ENCODE peak calls at places on chromosomes 2 and 18, in nine cellular contexts. One of them, this sample, is unnamed.

GRCh38 chr2:181376442-181376841 is 80.7 kb upstream of the ITGA4 start:
- DNase-seq in ovary: no peak
- DNase-seq in upper lobe of left lung: peak
- DNase-seq in A549: no peak
- DNase-seq in transverse colon: peak
- DNase-seq in HepG2: no peak
- DNase-seq in SK-N-SH: no peak
- DNase-seq in H1: no peak
- DNase-seq in sigmoid colon: no peak
- DNase-seq in this sample: no peak

GRCh38 chr2:55102056-55102812 is 52.0 kb upstream of the RTN4 start:
- DNase-seq in ovary: no peak
- DNase-seq in upper lobe of left lung: no peak
- DNase-seq in A549: no peak
- DNase-seq in transverse colon: no peak
- DNase-seq in HepG2: no peak
- DNase-seq in SK-N-SH: no peak
- DNase-seq in H1: no peak
- DNase-seq in sigmoid colon: no peak
- DNase-seq in this sample: no peak

GRCh38 chr2:225293638-225294037 is 105.9 kb upstream of the NYAP2 start:
- DNase-seq in ovary: no peak
- DNase-seq in upper lobe of left lung: no peak
- DNase-seq in A549: no peak
- DNase-seq in transverse colon: no peak
- DNase-seq in HepG2: no peak
- DNase-seq in SK-N-SH: no peak
- DNase-seq in H1: no peak
- DNase-seq in sigmoid colon: no peak
- DNase-seq in this sample: no peak

GRCh38 chr2:129281761-129282160 is 697.7 kb upstream of the RAB6C start:
- DNase-seq in ovary: no peak
- DNase-seq in upper lobe of left lung: no peak
- DNase-seq in A549: no peak
- DNase-seq in transverse colon: no peak
- DNase-seq in HepG2: no peak
- DNase-seq in SK-N-SH: peak
- DNase-seq in H1: no peak
- DNase-seq in sigmoid colon: no peak
- DNase-seq in this sample: no peak

GRCh38 chr2:172552547-172553291 is 3.2 kb upstream of the PDK1 start:
- DNase-seq in ovary: no peak
- DNase-seq in upper lobe of left lung: no peak
- DNase-seq in A549: no peak
- DNase-seq in transverse colon: no peak
- DNase-seq in HepG2: no peak
- DNase-seq in SK-N-SH: no peak
- DNase-seq in H1: no peak
- DNase-seq in sigmoid colon: no peak
- DNase-seq in this sample: no peak

GRCh38 chr2:137943948-137944347 is 20.3 kb upstream of the HNMT start:
- DNase-seq in ovary: no peak
- DNase-seq in upper lobe of left lung: no peak
- DNase-seq in A549: no peak
- DNase-seq in transverse colon: no peak
- DNase-seq in HepG2: no peak
- DNase-seq in SK-N-SH: no peak
- DNase-seq in H1: no peak
- DNase-seq in sigmoid colon: no peak
- DNase-seq in this sample: no peak

GRCh38 chr18:79692886-79693285 is 13.3 kb downstream of the CTDP1 start:
- DNase-seq in ovary: no peak
- DNase-seq in upper lobe of left lung: peak
- DNase-seq in A549: no peak
- DNase-seq in transverse colon: no peak
- DNase-seq in HepG2: no peak
- DNase-seq in SK-N-SH: no peak
- DNase-seq in H1: no peak
- DNase-seq in sigmoid colon: peak
- DNase-seq in this sample: no peak

GRCh38 chr2:133765693-133766092 is 197.4 kb upstream of the NCKAP5 start:
- DNase-seq in ovary: no peak
- DNase-seq in upper lobe of left lung: no peak
- DNase-seq in A549: no peak
- DNase-seq in transverse colon: no peak
- DNase-seq in HepG2: peak
- DNase-seq in SK-N-SH: no peak
- DNase-seq in H1: no peak
- DNase-seq in sigmoid colon: no peak
- DNase-seq in this sample: no peak

GRCh38 chr18:3450358-3451107 is 561 bp downstream of the TGIF1 start:
- DNase-seq in ovary: peak
- DNase-seq in upper lobe of left lung: peak
- DNase-seq in A549: no peak
- DNase-seq in transverse colon: peak
- DNase-seq in HepG2: no peak
- DNase-seq in SK-N-SH: peak
- DNase-seq in H1: no peak
- DNase-seq in sigmoid colon: peak
- DNase-seq in this sample: peak

GRCh38 chr2:145551661-145552060 is 1031.7 kb upstream of the ZEB2 start:
- DNase-seq in ovary: no peak
- DNase-seq in upper lobe of left lung: no peak
- DNase-seq in A549: no peak
- DNase-seq in transverse colon: no peak
- DNase-seq in HepG2: no peak
- DNase-seq in SK-N-SH: no peak
- DNase-seq in H1: no peak
- DNase-seq in sigmoid colon: no peak
- DNase-seq in this sample: no peak

GRCh38 chr2:228870993-228871392 is 400.1 kb downstream of the PID1 start:
- DNase-seq in ovary: no peak
- DNase-seq in upper lobe of left lung: no peak
- DNase-seq in A549: no peak
- DNase-seq in transverse colon: no peak
- DNase-seq in HepG2: no peak
- DNase-seq in SK-N-SH: no peak
- DNase-seq in H1: no peak
- DNase-seq in sigmoid colon: no peak
- DNase-seq in this sample: no peak

GRCh38 chr2:109238580-109238979 is 109.6 kb downstream of the SH3RF3 start:
- DNase-seq in ovary: peak
- DNase-seq in upper lobe of left lung: no peak
- DNase-seq in A549: no peak
- DNase-seq in transverse colon: peak
- DNase-seq in HepG2: no peak
- DNase-seq in SK-N-SH: no peak
- DNase-seq in H1: no peak
- DNase-seq in sigmoid colon: peak
- DNase-seq in this sample: peak

GRCh38 chr2:195902857-195903256 is 165.8 kb downstream of the DNAH7 start:
- DNase-seq in ovary: no peak
- DNase-seq in upper lobe of left lung: no peak
- DNase-seq in A549: no peak
- DNase-seq in transverse colon: no peak
- DNase-seq in HepG2: no peak
- DNase-seq in SK-N-SH: no peak
- DNase-seq in H1: no peak
- DNase-seq in sigmoid colon: no peak
- DNase-seq in this sample: no peak

GRCh38 chr2:25996844-25997243 is 14.5 kb upstream of the KIF3C start:
- DNase-seq in ovary: no peak
- DNase-seq in upper lobe of left lung: no peak
- DNase-seq in A549: no peak
- DNase-seq in transverse colon: no peak
- DNase-seq in HepG2: no peak
- DNase-seq in SK-N-SH: no peak
- DNase-seq in H1: no peak
- DNase-seq in sigmoid colon: no peak
- DNase-seq in this sample: no peak

GRCh38 chr2:240791211-240791800 is 28.7 kb downstream of the KIF1A start:
- DNase-seq in ovary: peak
- DNase-seq in upper lobe of left lung: peak
- DNase-seq in A549: no peak
- DNase-seq in transverse colon: no peak
- DNase-seq in HepG2: no peak
- DNase-seq in SK-N-SH: no peak
- DNase-seq in H1: no peak
- DNase-seq in sigmoid colon: no peak
- DNase-seq in this sample: no peak

GRCh38 chr18:12366794-12367193 is 10.2 kb downstream of the AFG3L2 start:
- DNase-seq in ovary: no peak
- DNase-seq in upper lobe of left lung: no peak
- DNase-seq in A549: no peak
- DNase-seq in transverse colon: no peak
- DNase-seq in HepG2: no peak
- DNase-seq in SK-N-SH: no peak
- DNase-seq in H1: no peak
- DNase-seq in sigmoid colon: no peak
- DNase-seq in this sample: no peak

GRCh38 chr2:216696751-216697560 is 1.6 kb upstream of the IGFBP5 start:
- DNase-seq in ovary: no peak
- DNase-seq in upper lobe of left lung: no peak
- DNase-seq in A549: peak
- DNase-seq in transverse colon: no peak
- DNase-seq in HepG2: no peak
- DNase-seq in SK-N-SH: no peak
- DNase-seq in H1: no peak
- DNase-seq in sigmoid colon: no peak
- DNase-seq in this sample: no peak

GRCh38 chr2:191030521-191031154 is 16.7 kb upstream of the STAT1 start:
- DNase-seq in ovary: no peak
- DNase-seq in upper lobe of left lung: no peak
- DNase-seq in A549: peak
- DNase-seq in transverse colon: no peak
- DNase-seq in HepG2: peak
- DNase-seq in SK-N-SH: peak
- DNase-seq in H1: no peak
- DNase-seq in sigmoid colon: no peak
- DNase-seq in this sample: no peak

GRCh38 chr2:16179701-16180402 is 239.5 kb downstream of the MYCN start:
- DNase-seq in ovary: no peak
- DNase-seq in upper lobe of left lung: no peak
- DNase-seq in A549: no peak
- DNase-seq in transverse colon: no peak
- DNase-seq in HepG2: no peak
- DNase-seq in SK-N-SH: no peak
- DNase-seq in H1: no peak
- DNase-seq in sigmoid colon: no peak
- DNase-seq in this sample: peak

GRCh38 chr2:142918624-142919023 is 41.2 kb downstream of the KYNU start:
- DNase-seq in ovary: no peak
- DNase-seq in upper lobe of left lung: no peak
- DNase-seq in A549: no peak
- DNase-seq in transverse colon: no peak
- DNase-seq in HepG2: no peak
- DNase-seq in SK-N-SH: no peak
- DNase-seq in H1: no peak
- DNase-seq in sigmoid colon: no peak
- DNase-seq in this sample: no peak

GRCh38 chr18:9366126-9366714 is 31.6 kb downstream of the TWSG1 start:
- DNase-seq in ovary: peak
- DNase-seq in upper lobe of left lung: no peak
- DNase-seq in A549: peak
- DNase-seq in transverse colon: peak
- DNase-seq in HepG2: no peak
- DNase-seq in SK-N-SH: peak
- DNase-seq in H1: peak
- DNase-seq in sigmoid colon: no peak
- DNase-seq in this sample: peak

GRCh38 chr18:77822552-77823138 is 573.0 kb downstream of the GALR1 start:
- DNase-seq in ovary: no peak
- DNase-seq in upper lobe of left lung: peak
- DNase-seq in A549: no peak
- DNase-seq in transverse colon: no peak
- DNase-seq in HepG2: no peak
- DNase-seq in SK-N-SH: no peak
- DNase-seq in H1: no peak
- DNase-seq in sigmoid colon: no peak
- DNase-seq in this sample: no peak

GRCh38 chr2:45316576-45317338 is 294.3 kb downstream of the SRBD1 start:
- DNase-seq in ovary: no peak
- DNase-seq in upper lobe of left lung: no peak
- DNase-seq in A549: no peak
- DNase-seq in transverse colon: no peak
- DNase-seq in HepG2: no peak
- DNase-seq in SK-N-SH: no peak
- DNase-seq in H1: no peak
- DNase-seq in sigmoid colon: no peak
- DNase-seq in this sample: no peak
- TF ChIP-seq EP300 in ovary: no peak
- TF ChIP-seq EP300 in upper lobe of left lung: no peak
- TF ChIP-seq EP300 in A549: no peak
- TF ChIP-seq EP300 in transverse colon: no peak
- TF ChIP-seq EP300 in HepG2: no peak
- TF ChIP-seq EP300 in SK-N-SH: no peak
- TF ChIP-seq EP300 in H1: no peak
- TF ChIP-seq EP300 in sigmoid colon: no peak
- TF ChIP-seq EP300 in this sample: no peak

DNA sequence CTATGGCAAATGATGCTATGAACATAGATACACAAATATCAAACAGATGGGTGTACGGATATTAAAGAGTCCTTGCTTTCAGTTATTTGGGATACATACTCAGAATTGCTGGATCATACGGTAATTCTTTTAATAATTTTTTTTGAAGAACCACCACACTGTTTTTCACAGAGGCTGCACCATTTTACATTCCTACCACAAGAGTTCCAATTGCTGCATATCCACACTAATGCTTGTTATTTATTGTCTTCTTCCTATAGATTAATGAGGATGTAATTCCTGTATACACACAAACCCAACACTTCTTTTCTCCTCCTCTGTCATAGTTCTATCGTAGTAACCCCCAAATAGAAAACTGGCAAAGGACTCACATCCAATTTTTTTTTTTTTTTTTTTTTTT is 21.7 kb downstream of the CD302 start:
- DNase-seq in ovary: no peak
- DNase-seq in upper lobe of left lung: no peak
- DNase-seq in A549: no peak
- DNase-seq in transverse colon: no peak
- DNase-seq in HepG2: no peak
- DNase-seq in SK-N-SH: no peak
- DNase-seq in H1: no peak
- DNase-seq in sigmoid colon: no peak
- DNase-seq in this sample: no peak
- TF ChIP-seq CTCF in ovary: no peak
- TF ChIP-seq CTCF in upper lobe of left lung: no peak
- TF ChIP-seq CTCF in A549: no peak
- TF ChIP-seq CTCF in transverse colon: no peak
- TF ChIP-seq CTCF in HepG2: no peak
- TF ChIP-seq CTCF in SK-N-SH: peak
- TF ChIP-seq CTCF in H1: no peak
- TF ChIP-seq CTCF in sigmoid colon: no peak
- TF ChIP-seq CTCF in this sample: no peak

GRCh38 chr2:200378652-200379290 is 72.3 kb downstream of the SPATS2L start:
- DNase-seq in ovary: no peak
- DNase-seq in upper lobe of left lung: no peak
- DNase-seq in A549: no peak
- DNase-seq in transverse colon: no peak
- DNase-seq in HepG2: no peak
- DNase-seq in SK-N-SH: no peak
- DNase-seq in H1: no peak
- DNase-seq in sigmoid colon: no peak
- DNase-seq in this sample: no peak
- H3K4me3 ChIP-seq in ovary: no peak
- H3K4me3 ChIP-seq in upper lobe of left lung: no peak
- H3K4me3 ChIP-seq in A549: no peak
- H3K4me3 ChIP-seq in transverse colon: peak
- H3K4me3 ChIP-seq in HepG2: no peak
- H3K4me3 ChIP-seq in SK-N-SH: no peak
- H3K4me3 ChIP-seq in H1: no peak
- H3K4me3 ChIP-seq in sigmoid colon: no peak
- H3K4me3 ChIP-seq in this sample: no peak

GRCh38 chr18:29652797-29653196 is 1389.7 kb downstream of the DSC3 start:
- DNase-seq in ovary: no peak
- DNase-seq in upper lobe of left lung: no peak
- DNase-seq in A549: no peak
- DNase-seq in transverse colon: no peak
- DNase-seq in HepG2: no peak
- DNase-seq in SK-N-SH: no peak
- DNase-seq in H1: no peak
- DNase-seq in sigmoid colon: no peak
- DNase-seq in this sample: no peak
- TF ChIP-seq EP300 in ovary: no peak
- TF ChIP-seq EP300 in upper lobe of left lung: no peak
- TF ChIP-seq EP300 in A549: no peak
- TF ChIP-seq EP300 in transverse colon: no peak
- TF ChIP-seq EP300 in HepG2: no peak
- TF ChIP-seq EP300 in SK-N-SH: no peak
- TF ChIP-seq EP300 in H1: no peak
- TF ChIP-seq EP300 in sigmoid colon: no peak
- TF ChIP-seq EP300 in this sample: no peak